ENCODE peak calls at places on chromosome 21, in six cellular contexts. D, P, A, Y, E and O are unnamed samples.

GRCh38 chr21:25501996-25502665 is 105.2 kb downstream of the MRPL39 start:
- DNase-seq in D (no peak), Y (no peak), P (no peak), A (peak), E (no peak), O (peak)

GRCh38 chr21:46156678-46157077 is 1.3 kb upstream of the FTCD start:
- DNase-seq in P (no peak), A (no peak), D (no peak), E (no peak), Y (peak), O (no peak)

GRCh38 chr21:20802631-20803260 is 195.5 kb upstream of the NCAM2 start:
- DNase-seq in A (no peak), P (no peak), D (no peak), Y (no peak), E (no peak), O (no peak)

GRCh38 chr21:24200052-24200451 is 1407.2 kb downstream of the MRPL39 start:
- DNase-seq in P (no peak), E (no peak), A (no peak), Y (no peak), D (no peak), O (peak)

GRCh38 chr21:18529253-18529652 is 125.7 kb upstream of the TMPRSS15 start:
- DNase-seq in D (no peak), A (no peak), E (no peak), P (no peak), Y (no peak), O (no peak)

GRCh38 chr21:14259669-14260458 is 43.9 kb downstream of the RBM11 start:
- DNase-seq in Y (no peak), E (peak), D (peak), P (peak), A (peak), O (no peak)

GRCh38 chr21:33406493-33406892 is 3.3 kb downstream of the IFNGR2 start:
- DNase-seq in Y (no peak), E (no peak), D (no peak), P (no peak), A (no peak), O (no peak)

GRCh38 chr21:46160563-46161179 is 5.3 kb upstream of the FTCD start:
- DNase-seq in D (peak), E (no peak), A (no peak), P (no peak), Y (no peak), O (no peak)

GRCh38 chr21:21210552-21210951 is 212.3 kb downstream of the NCAM2 start:
- DNase-seq in Y (no peak), A (no peak), P (no peak), D (no peak), E (peak), O (no peak)

GRCh38 chr21:31874817-31875216 is 2.0 kb downstream of the HUNK start:
- DNase-seq in E (no peak), Y (peak), D (no peak), P (no peak), A (no peak), O (no peak)

GRCh38 chr21:35737425-35737824 is 322.9 kb downstream of the SETD4 start:
- DNase-seq in E (no peak), Y (no peak), D (no peak), P (no peak), A (no peak), O (no peak)

GRCh38 chr21:35743571-35743970 is 316.8 kb downstream of the SETD4 start:
- DNase-seq in E (no peak), A (no peak), P (no peak), Y (no peak), D (no peak), O (no peak)

GRCh38 chr21:35738342-35738961 is 321.9 kb downstream of the SETD4 start:
- DNase-seq in E (no peak), D (no peak), Y (no peak), A (no peak), P (no peak), O (no peak)

GRCh38 chr21:35732788-35733187 is 327.5 kb downstream of the SETD4 start:
- DNase-seq in D (no peak), P (no peak), E (no peak), Y (no peak), A (no peak), O (no peak)

GRCh38 chr21:35737899-35738341 is 322.4 kb downstream of the SETD4 start:
- DNase-seq in A (no peak), E (no peak), Y (no peak), D (no peak), P (no peak), O (no peak)
- TF ChIP-seq GABPA in A (no peak), E (no peak), Y (no peak), D (no peak), P (no peak), O (no peak)

GRCh38 chr21:37028579-37028978 is 22.1 kb downstream of the RIPPLY3 start:
- DNase-seq in A (no peak), Y (no peak), P (no peak), E (no peak), D (no peak), O (no peak)

GRCh38 chr21:37032877-37033471 is 26.5 kb downstream of the RIPPLY3 start:
- DNase-seq in A (no peak), Y (no peak), P (no peak), D (no peak), E (no peak), O (no peak)

GRCh38 chr21:37036177-37036576 is 29.7 kb downstream of the RIPPLY3 start:
- DNase-seq in Y (no peak), E (no peak), D (no peak), A (no peak), P (no peak), O (no peak)

GRCh38 chr21:37030864-37031263 is 24.4 kb downstream of the RIPPLY3 start:
- DNase-seq in Y (no peak), E (no peak), A (no peak), D (no peak), P (no peak), O (no peak)

GRCh38 chr21:37032293-37032692 is 25.8 kb downstream of the RIPPLY3 start:
- DNase-seq in D (no peak), P (no peak), Y (no peak), E (no peak), A (no peak), O (no peak)
- TF ChIP-seq GABPA in D (no peak), P (no peak), Y (no peak), E (no peak), A (no peak), O (no peak)

GRCh38 chr21:17494051-17494450 is 18.8 kb upstream of the CXADR start:
- DNase-seq in A (no peak), E (no peak), D (no peak), Y (no peak), P (no peak), O (no peak)

GRCh38 chr21:17488620-17489019 is 24.2 kb upstream of the CXADR start:
- DNase-seq in D (no peak), A (no peak), P (no peak), Y (no peak), E (no peak), O (no peak)

GRCh38 chr21:17492415-17493168 is 20.3 kb upstream of the CXADR start:
- DNase-seq in P (peak), E (no peak), D (no peak), A (no peak), Y (no peak), O (no peak)

GRCh38 chr21:17495680-17496079 is 17.2 kb upstream of the CXADR start:
- DNase-seq in Y (no peak), D (no peak), P (peak), E (no peak), A (no peak), O (no peak)

GRCh38 chr21:17491716-17492414 is 21.0 kb upstream of the CXADR start:
- DNase-seq in E (no peak), Y (no peak), A (peak), D (no peak), P (no peak), O (no peak)
- TF ChIP-seq GABPA in E (no peak), Y (no peak), A (no peak), D (no peak), P (no peak), O (no peak)

GRCh38 chr21:45056917-45057560 is 17.3 kb upstream of the ADARB1 start:
- DNase-seq in A (no peak), P (no peak), D (no peak), E (no peak), Y (no peak), O (no peak)
- TF ChIP-seq GABPA in A (no peak), P (no peak), D (no peak), E (no peak), Y (no peak), O (no peak)